ENCODE peak calls at places on chromosome 2, in four cellular contexts. One of them, this sample, is unnamed.

GRCh38 chr2:163697846-163698637 is 37.8 kb downstream of the FIGN start:
- DNase-seq in HL-60: no peak
- DNase-seq in GM12878: no peak
- DNase-seq in K562: no peak
- DNase-seq in this sample: no peak

GRCh38 chr2:222358876-222359275 is 60.1 kb upstream of the PAX3 start:
- DNase-seq in HL-60: peak; percentile 92
- DNase-seq in GM12878: no peak
- DNase-seq in K562: no peak
- DNase-seq in this sample: no peak

GRCh38 chr2:219514196-219514761 is at the start of gene ASIC4:
- DNase-seq in HL-60: peak; percentile 54
- DNase-seq in GM12878: no peak
- DNase-seq in K562: peak; percentile 94
- DNase-seq in this sample: no peak

GRCh38 chr2:139836769-139837168 is 1056.6 kb upstream of the NXPH2 start:
- DNase-seq in HL-60: no peak
- DNase-seq in GM12878: no peak
- DNase-seq in K562: no peak
- DNase-seq in this sample: no peak

GRCh38 chr2:84817239-84817655 is 63.6 kb downstream of the TRABD2A start:
- DNase-seq in HL-60: no peak
- DNase-seq in GM12878: peak; percentile 79
- DNase-seq in K562: no peak
- DNase-seq in this sample: no peak

GRCh38 chr2:222241054-222241453 is 57.7 kb downstream of the PAX3 start:
- DNase-seq in HL-60: no peak
- DNase-seq in GM12878: no peak
- DNase-seq in K562: no peak
- DNase-seq in this sample: no peak

GRCh38 chr2:5482929-5483331 is 209.3 kb upstream of the SOX11 start:
- DNase-seq in HL-60: peak; percentile 45
- DNase-seq in GM12878: no peak
- DNase-seq in K562: no peak
- DNase-seq in this sample: no peak

GRCh38 chr2:62654423-62654791 is 51.1 kb upstream of the EHBP1 start:
- DNase-seq in HL-60: no peak
- DNase-seq in GM12878: no peak
- DNase-seq in K562: no peak
- DNase-seq in this sample: no peak

GRCh38 chr2:134231296-134231964 is 22.4 kb upstream of the MGAT5 start:
- DNase-seq in HL-60: no peak
- DNase-seq in GM12878: no peak
- DNase-seq in K562: no peak
- DNase-seq in this sample: no peak

GRCh38 chr2:223523541-223523940 is 78.6 kb downstream of the SCG2 start:
- DNase-seq in HL-60: no peak
- DNase-seq in GM12878: no peak
- DNase-seq in K562: no peak
- DNase-seq in this sample: no peak

GRCh38 chr2:23029111-23029510 is 355.9 kb upstream of the KLHL29 start:
- DNase-seq in HL-60: no peak
- DNase-seq in GM12878: no peak
- DNase-seq in K562: no peak
- DNase-seq in this sample: no peak

GRCh38 chr2:1591461-1591770 is 152.9 kb downstream of the PXDN start:
- DNase-seq in HL-60: no peak
- DNase-seq in GM12878: no peak
- DNase-seq in K562: no peak
- DNase-seq in this sample: no peak

GRCh38 chr2:11368059-11368572 is 23.7 kb upstream of the ROCK2 start:
- DNase-seq in HL-60: no peak
- DNase-seq in GM12878: no peak
- DNase-seq in K562: no peak
- DNase-seq in this sample: no peak

GRCh38 chr2:175393851-175394250 is 212.3 kb upstream of the ATP5MC3 start:
- DNase-seq in HL-60: no peak
- DNase-seq in GM12878: no peak
- DNase-seq in K562: no peak
- DNase-seq in this sample: no peak

GRCh38 chr2:122528061-122528460 is 772.6 kb downstream of the TSN start:
- DNase-seq in HL-60: no peak
- DNase-seq in GM12878: no peak
- DNase-seq in K562: no peak
- DNase-seq in this sample: no peak

GRCh38 chr2:74573747-74574562 is 19.4 kb downstream of the DOK1 start:
- DNase-seq in HL-60: peak; percentile 90
- DNase-seq in GM12878: peak; percentile 59
- DNase-seq in K562: peak; percentile 70
- DNase-seq in this sample: no peak

GRCh38 chr2:190537765-190538164 is 3.2 kb upstream of the NEMP2 start:
- DNase-seq in HL-60: no peak
- DNase-seq in GM12878: no peak
- DNase-seq in K562: no peak
- DNase-seq in this sample: peak; percentile 46
- TF ChIP-seq GABPA in HL-60: no peak
- TF ChIP-seq GABPA in GM12878: no peak
- TF ChIP-seq GABPA in K562: no peak
- TF ChIP-seq GABPA in this sample: no peak

DNA sequence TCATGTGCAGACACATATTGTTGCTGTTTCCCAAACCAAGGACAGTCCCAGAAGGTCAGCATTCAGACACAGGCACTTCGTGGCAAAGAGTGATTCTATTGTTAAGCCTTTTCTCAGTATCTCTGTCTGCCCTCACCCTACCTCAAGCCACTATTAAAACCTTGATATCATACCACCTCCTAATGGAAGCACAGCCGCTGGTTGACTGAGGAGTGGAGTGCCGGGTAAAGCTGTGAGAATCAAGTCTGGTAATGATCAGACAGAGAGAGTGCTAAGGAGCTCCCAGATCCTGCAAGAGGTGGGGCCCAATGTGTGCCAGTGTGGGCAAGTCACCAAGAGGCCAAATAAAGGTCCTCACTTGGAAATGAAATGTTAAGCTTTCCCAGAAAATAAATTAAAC is 819.5 kb downstream of the BCL11A start:
- DNase-seq in HL-60: no peak
- DNase-seq in GM12878: no peak
- DNase-seq in K562: no peak
- DNase-seq in this sample: no peak
- TF ChIP-seq GABPA in HL-60: no peak
- TF ChIP-seq GABPA in GM12878: no peak
- TF ChIP-seq GABPA in K562: no peak
- TF ChIP-seq GABPA in this sample: no peak

DNA sequence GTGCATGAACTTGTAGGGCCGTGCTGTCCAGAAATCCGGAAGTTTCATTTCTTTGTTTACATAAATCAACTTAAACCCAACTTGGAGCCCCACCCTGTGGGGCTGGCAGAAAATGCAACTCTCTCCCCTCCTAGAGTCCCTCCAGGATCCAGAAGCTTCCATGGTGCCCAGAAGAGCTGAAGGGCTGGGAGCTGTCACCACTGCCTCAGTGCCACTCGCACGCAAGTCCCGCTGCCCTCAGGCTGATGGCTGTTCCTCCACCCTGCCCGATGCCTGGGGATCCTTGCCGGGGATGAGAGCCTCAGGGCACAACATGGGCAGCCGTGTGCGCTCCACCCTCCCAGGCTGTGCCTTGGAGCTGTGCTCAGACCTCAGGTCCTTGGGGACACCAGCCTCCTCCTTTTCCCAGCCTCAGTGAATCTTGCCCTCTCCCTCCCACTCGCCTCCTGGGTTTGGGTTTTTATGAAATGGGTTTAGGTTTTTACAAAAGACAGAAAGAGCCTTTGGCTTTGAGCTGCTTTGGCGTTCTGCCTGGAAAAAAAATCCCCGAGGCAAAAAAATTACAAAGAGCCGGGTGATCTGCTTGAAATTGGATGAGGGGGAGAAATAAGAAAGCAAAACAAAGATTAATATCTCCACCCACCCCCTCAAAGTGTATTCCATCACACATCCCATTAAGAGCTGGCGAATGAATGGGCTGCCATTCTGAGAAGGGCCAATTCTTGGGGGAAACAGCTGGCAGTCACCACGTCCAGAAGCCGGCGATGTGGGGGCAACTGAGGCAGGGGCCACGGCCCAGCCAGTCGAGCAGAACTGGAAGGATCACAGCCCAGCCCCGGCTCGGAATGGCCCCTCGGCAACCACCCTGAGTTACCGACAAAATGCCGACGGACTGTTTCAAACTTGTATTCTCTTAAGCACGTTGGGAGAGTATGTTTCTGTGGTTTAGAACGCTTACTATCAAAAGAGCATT is 155.4 kb downstream of the TWIST2 start:
- DNase-seq in HL-60: no peak
- DNase-seq in GM12878: no peak
- DNase-seq in K562: no peak
- DNase-seq in this sample: no peak
- TF ChIP-seq GABPA in HL-60: no peak
- TF ChIP-seq GABPA in GM12878: no peak
- TF ChIP-seq GABPA in K562: no peak
- TF ChIP-seq GABPA in this sample: no peak

DNA sequence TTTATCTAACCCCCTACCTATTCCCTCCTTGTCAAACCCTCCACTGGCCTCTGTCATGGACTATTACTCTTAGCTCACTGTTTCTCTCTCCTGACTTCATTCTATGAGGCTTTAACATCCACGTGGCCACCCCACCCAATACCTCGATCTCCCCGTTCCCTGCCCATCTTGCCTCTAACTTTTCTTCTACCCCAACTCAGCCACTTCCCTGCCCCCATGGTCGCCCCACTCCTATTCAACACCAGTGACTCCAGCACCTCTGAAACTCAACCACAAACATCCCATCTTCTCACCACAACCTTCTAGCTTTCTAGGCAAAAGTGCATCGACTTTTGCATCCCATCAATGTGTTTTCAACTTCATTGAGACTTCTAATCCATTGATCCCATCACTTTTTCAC is 94.2 kb upstream of the EPAS1 start:
- DNase-seq in HL-60: no peak
- DNase-seq in GM12878: no peak
- DNase-seq in K562: no peak
- DNase-seq in this sample: no peak
- TF ChIP-seq GABPA in HL-60: no peak
- TF ChIP-seq GABPA in GM12878: no peak
- TF ChIP-seq GABPA in K562: no peak
- TF ChIP-seq GABPA in this sample: no peak

This sample was measured in HepG2.